ENCODE peak calls at places on chromosomes 11 and 22, in nine cellular contexts. E is H9, T is nephron progenitor cell, J is GM10248, Z is neural crest cell, N is foreskin fibroblast, G is spleen, R is HFFc6, B is AG04450. U is an unnamed sample.

GRCh38 chr11:63793163-63793562 is 20.1 kb upstream of the SPINDOC start:
- DNase-seq in T (no peak), Z (no peak), G (no peak), E (no peak), B (no peak), J (no peak), N (peak), R (no peak), U (no peak)

GRCh38 chr11:66546368-66546965 is at the start of gene ACTN3:
- DNase-seq in N (peak), R (no peak), T (peak), J (peak), B (no peak), G (peak), Z (no peak), E (peak), U (no peak)

GRCh38 chr11:109697140-109697843 is 275.3 kb downstream of the C11orf87 start:
- DNase-seq in J (peak), G (peak), E (peak), B (peak), N (peak), Z (peak), R (peak), T (peak), U (no peak)

GRCh38 chr11:9001736-9002135 is 2.1 kb downstream of the NRIP3 start:
- DNase-seq in T (no peak), E (no peak), J (no peak), R (peak), G (no peak), B (peak), N (peak), Z (no peak), U (peak)

GRCh38 chr11:8282621-8283509 is 19.2 kb upstream of the LMO1 start:
- DNase-seq in B (no peak), E (peak), T (peak), J (no peak), Z (no peak), N (no peak), R (no peak), G (peak), U (no peak)

GRCh38 chr22:30400159-30400558 is 3.3 kb downstream of the SEC14L2 start:
- DNase-seq in B (no peak), Z (no peak), E (no peak), J (no peak), R (no peak), N (no peak), G (no peak), T (no peak), U (no peak)

GRCh38 chr11:72696866-72697428 is 22.7 kb upstream of the PDE2A start:
- DNase-seq in J (no peak), E (peak), T (peak), R (no peak), B (no peak), Z (no peak), G (no peak), N (peak), U (no peak)

GRCh38 chr11:130448416-130449068 is at the start of gene ADAMTS15:
- DNase-seq in J (peak), Z (peak), T (peak), B (no peak), G (no peak), R (peak), N (peak), E (peak), U (peak)

GRCh38 chr22:18028817-18029527 is 4.6 kb upstream of the MICAL3 start:
- DNase-seq in J (no peak), T (no peak), G (peak), Z (no peak), R (no peak), E (no peak), B (no peak), N (no peak), U (no peak)

GRCh38 chr11:93330446-93330984 is at the start of gene DEUP1:
- DNase-seq in T (peak), N (peak), Z (peak), E (peak), R (no peak), B (no peak), G (peak), J (no peak), U (peak)

GRCh38 chr11:70802185-70802584 is 403.9 kb downstream of the CTTN start:
- DNase-seq in T (no peak), G (peak), B (no peak), N (no peak), E (no peak), Z (no peak), J (no peak), R (no peak), U (no peak)
- TF ChIP-seq CTCF in T (no peak), G (no peak), B (no peak), N (no peak), E (no peak), Z (no peak), J (no peak), R (no peak), U (no peak)

GRCh38 chr11:59011672-59012071 is 72.4 kb downstream of the GLYATL1 start:
- DNase-seq in Z (no peak), E (peak), J (no peak), N (no peak), B (no peak), G (no peak), T (peak), R (no peak), U (no peak)
- TF ChIP-seq CTCF in Z (no peak), E (no peak), J (no peak), N (no peak), B (no peak), G (no peak), T (no peak), R (no peak), U (no peak)

GRCh38 chr11:69060005-69060404 is 11.3 kb downstream of the TPCN2 start:
- DNase-seq in T (no peak), G (no peak), B (no peak), J (no peak), N (peak), E (no peak), Z (no peak), R (no peak), U (peak)
- TF ChIP-seq CTCF in T (no peak), G (no peak), B (no peak), J (no peak), N (no peak), E (no peak), Z (no peak), R (no peak), U (no peak)

DNA sequence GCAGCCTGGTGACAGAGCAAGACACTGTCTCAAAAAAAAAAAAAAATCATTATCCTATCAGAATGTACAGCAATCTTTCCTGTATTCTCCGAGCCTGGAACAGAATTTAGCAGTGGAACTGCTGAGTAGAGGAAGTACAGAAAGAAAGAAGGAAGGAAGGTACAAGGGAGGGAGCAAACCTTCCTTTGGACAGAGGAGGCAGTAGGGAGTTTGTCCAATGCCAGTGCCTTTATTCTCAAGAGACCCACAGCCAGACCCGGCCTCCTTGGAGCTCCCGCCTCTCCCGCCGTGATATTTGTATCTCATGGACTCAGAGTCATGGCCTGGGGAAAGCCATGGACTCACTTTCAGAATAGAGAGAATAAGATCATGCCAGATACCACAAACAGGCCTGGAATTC is 37.7 kb upstream of the LRRC55 start:
- DNase-seq in J (no peak), R (no peak), B (no peak), G (no peak), N (no peak), Z (no peak), E (no peak), T (no peak), U (no peak)
- TF ChIP-seq CTCF in J (no peak), R (no peak), B (no peak), G (no peak), N (no peak), Z (no peak), E (peak), T (peak), U (no peak)